ENCODE peak calls at places on chromosomes 13 and 19, in nine cellular contexts. One of them, this sample, is unnamed.

GRCh38 chr13:33490461-33491327 is 205.1 kb upstream of the STARD13 start:
- DNase-seq in stomach: no peak
- DNase-seq in tibial artery: no peak
- DNase-seq in PC-9: no peak
- DNase-seq in cardiac muscle cell: peak
- DNase-seq in left ventricle myocardium inferior: no peak
- DNase-seq in heart right ventricle: no peak
- DNase-seq in breast epithelium: no peak
- DNase-seq in prostate gland: no peak
- DNase-seq in this sample: no peak

GRCh38 chr19:14198384-14199376 is 7.3 kb downstream of the ADGRL1 start:
- DNase-seq in tibial artery: no peak
- DNase-seq in heart right ventricle: no peak
- DNase-seq in stomach: no peak
- DNase-seq in PC-9: no peak
- DNase-seq in breast epithelium: no peak
- DNase-seq in prostate gland: no peak
- DNase-seq in cardiac muscle cell: peak
- DNase-seq in left ventricle myocardium inferior: no peak
- DNase-seq in this sample: no peak

GRCh38 chr19:57656346-57656745 is 12.4 kb upstream of the ZSCAN4 start:
- DNase-seq in PC-9: no peak
- DNase-seq in prostate gland: no peak
- DNase-seq in tibial artery: no peak
- DNase-seq in heart right ventricle: no peak
- DNase-seq in stomach: no peak
- DNase-seq in breast epithelium: no peak
- DNase-seq in left ventricle myocardium inferior: no peak
- DNase-seq in cardiac muscle cell: no peak
- DNase-seq in this sample: no peak

GRCh38 chr13:111295896-111296295 is 24.5 kb upstream of the TEX29 start:
- DNase-seq in heart right ventricle: no peak
- DNase-seq in PC-9: no peak
- DNase-seq in stomach: no peak
- DNase-seq in tibial artery: no peak
- DNase-seq in prostate gland: no peak
- DNase-seq in cardiac muscle cell: no peak
- DNase-seq in left ventricle myocardium inferior: no peak
- DNase-seq in breast epithelium: no peak
- DNase-seq in this sample: no peak

GRCh38 chr13:34913040-34913439 is 29.0 kb upstream of the NBEA start:
- DNase-seq in left ventricle myocardium inferior: no peak
- DNase-seq in PC-9: no peak
- DNase-seq in stomach: no peak
- DNase-seq in tibial artery: no peak
- DNase-seq in breast epithelium: no peak
- DNase-seq in prostate gland: no peak
- DNase-seq in cardiac muscle cell: peak
- DNase-seq in heart right ventricle: no peak
- DNase-seq in this sample: no peak

GRCh38 chr13:40993119-40993518 is 26.0 kb downstream of the ELF1 start:
- DNase-seq in left ventricle myocardium inferior: no peak
- DNase-seq in cardiac muscle cell: peak
- DNase-seq in tibial artery: no peak
- DNase-seq in prostate gland: no peak
- DNase-seq in breast epithelium: no peak
- DNase-seq in PC-9: no peak
- DNase-seq in heart right ventricle: no peak
- DNase-seq in stomach: no peak
- DNase-seq in this sample: no peak

GRCh38 chr13:32453981-32454380 is 26.1 kb upstream of the N4BP2L1 start:
- DNase-seq in heart right ventricle: no peak
- DNase-seq in prostate gland: no peak
- DNase-seq in PC-9: no peak
- DNase-seq in cardiac muscle cell: peak
- DNase-seq in left ventricle myocardium inferior: no peak
- DNase-seq in stomach: no peak
- DNase-seq in breast epithelium: no peak
- DNase-seq in tibial artery: no peak
- DNase-seq in this sample: no peak

GRCh38 chr19:11451942-11452813 is 16.7 kb downstream of the PRKCSH start:
- DNase-seq in left ventricle myocardium inferior: no peak
- DNase-seq in PC-9: no peak
- DNase-seq in breast epithelium: no peak
- DNase-seq in heart right ventricle: no peak
- DNase-seq in tibial artery: no peak
- DNase-seq in stomach: no peak
- DNase-seq in cardiac muscle cell: peak
- DNase-seq in prostate gland: no peak
- DNase-seq in this sample: no peak

GRCh38 chr19:33413426-33413725 is 39.9 kb downstream of the CEBPG start:
- DNase-seq in stomach: no peak
- DNase-seq in PC-9: no peak
- DNase-seq in left ventricle myocardium inferior: no peak
- DNase-seq in heart right ventricle: no peak
- DNase-seq in breast epithelium: no peak
- DNase-seq in tibial artery: no peak
- DNase-seq in cardiac muscle cell: no peak
- DNase-seq in prostate gland: no peak
- DNase-seq in this sample: no peak

GRCh38 chr13:44402902-44403719 is 29.5 kb downstream of the SERP2 start:
- DNase-seq in prostate gland: peak
- DNase-seq in PC-9: peak
- DNase-seq in stomach: peak
- DNase-seq in heart right ventricle: no peak
- DNase-seq in left ventricle myocardium inferior: no peak
- DNase-seq in cardiac muscle cell: no peak
- DNase-seq in tibial artery: no peak
- DNase-seq in breast epithelium: peak
- DNase-seq in this sample: no peak

GRCh38 chr13:87274209-87274819 is 396.9 kb upstream of the SLITRK5 start:
- DNase-seq in breast epithelium: no peak
- DNase-seq in heart right ventricle: no peak
- DNase-seq in tibial artery: no peak
- DNase-seq in left ventricle myocardium inferior: no peak
- DNase-seq in prostate gland: no peak
- DNase-seq in stomach: no peak
- DNase-seq in PC-9: peak
- DNase-seq in cardiac muscle cell: peak
- DNase-seq in this sample: peak

GRCh38 chr19:33734913-33735312 is 61.8 kb upstream of the KCTD15 start:
- DNase-seq in cardiac muscle cell: no peak
- DNase-seq in PC-9: no peak
- DNase-seq in heart right ventricle: no peak
- DNase-seq in stomach: no peak
- DNase-seq in breast epithelium: peak
- DNase-seq in left ventricle myocardium inferior: no peak
- DNase-seq in tibial artery: no peak
- DNase-seq in prostate gland: peak
- DNase-seq in this sample: no peak

GRCh38 chr19:55178781-55179569 is 1.1 kb downstream of the SYT5 start:
- DNase-seq in PC-9: no peak
- DNase-seq in heart right ventricle: peak
- DNase-seq in cardiac muscle cell: peak
- DNase-seq in stomach: peak
- DNase-seq in breast epithelium: no peak
- DNase-seq in left ventricle myocardium inferior: peak
- DNase-seq in prostate gland: no peak
- DNase-seq in tibial artery: no peak
- DNase-seq in this sample: peak

GRCh38 chr13:30020726-30021312 is 170.4 kb upstream of the UBL3 start:
- DNase-seq in stomach: no peak
- DNase-seq in tibial artery: no peak
- DNase-seq in cardiac muscle cell: no peak
- DNase-seq in PC-9: peak
- DNase-seq in left ventricle myocardium inferior: no peak
- DNase-seq in prostate gland: no peak
- DNase-seq in heart right ventricle: no peak
- DNase-seq in breast epithelium: no peak
- DNase-seq in this sample: no peak

GRCh38 chr13:38045278-38046048 is 175.9 kb upstream of the TRPC4 start:
- DNase-seq in cardiac muscle cell: peak
- DNase-seq in left ventricle myocardium inferior: no peak
- DNase-seq in heart right ventricle: no peak
- DNase-seq in prostate gland: no peak
- DNase-seq in tibial artery: no peak
- DNase-seq in stomach: no peak
- DNase-seq in breast epithelium: no peak
- DNase-seq in PC-9: no peak
- DNase-seq in this sample: no peak

GRCh38 chr19:33186835-33187540 is 7.1 kb upstream of the LRP3 start:
- DNase-seq in left ventricle myocardium inferior: no peak
- DNase-seq in PC-9: no peak
- DNase-seq in breast epithelium: no peak
- DNase-seq in heart right ventricle: no peak
- DNase-seq in prostate gland: no peak
- DNase-seq in stomach: no peak
- DNase-seq in tibial artery: no peak
- DNase-seq in cardiac muscle cell: no peak
- DNase-seq in this sample: peak

GRCh38 chr13:74226791-74227475 is 92.7 kb upstream of the KLF12 start:
- DNase-seq in left ventricle myocardium inferior: no peak
- DNase-seq in prostate gland: no peak
- DNase-seq in tibial artery: no peak
- DNase-seq in stomach: no peak
- DNase-seq in heart right ventricle: no peak
- DNase-seq in cardiac muscle cell: peak
- DNase-seq in breast epithelium: no peak
- DNase-seq in PC-9: no peak
- DNase-seq in this sample: no peak

GRCh38 chr19:35311901-35312665 is 16.9 kb upstream of the CD22 start:
- DNase-seq in left ventricle myocardium inferior: no peak
- DNase-seq in tibial artery: no peak
- DNase-seq in stomach: no peak
- DNase-seq in breast epithelium: no peak
- DNase-seq in heart right ventricle: no peak
- DNase-seq in prostate gland: no peak
- DNase-seq in PC-9: peak
- DNase-seq in cardiac muscle cell: no peak
- DNase-seq in this sample: no peak
- TF ChIP-seq CTCF in left ventricle myocardium inferior: no peak
- TF ChIP-seq CTCF in tibial artery: no peak
- TF ChIP-seq CTCF in stomach: no peak
- TF ChIP-seq CTCF in breast epithelium: no peak
- TF ChIP-seq CTCF in heart right ventricle: no peak
- TF ChIP-seq CTCF in prostate gland: no peak
- TF ChIP-seq CTCF in PC-9: no peak
- TF ChIP-seq CTCF in cardiac muscle cell: no peak
- TF ChIP-seq CTCF in this sample: no peak

DNA sequence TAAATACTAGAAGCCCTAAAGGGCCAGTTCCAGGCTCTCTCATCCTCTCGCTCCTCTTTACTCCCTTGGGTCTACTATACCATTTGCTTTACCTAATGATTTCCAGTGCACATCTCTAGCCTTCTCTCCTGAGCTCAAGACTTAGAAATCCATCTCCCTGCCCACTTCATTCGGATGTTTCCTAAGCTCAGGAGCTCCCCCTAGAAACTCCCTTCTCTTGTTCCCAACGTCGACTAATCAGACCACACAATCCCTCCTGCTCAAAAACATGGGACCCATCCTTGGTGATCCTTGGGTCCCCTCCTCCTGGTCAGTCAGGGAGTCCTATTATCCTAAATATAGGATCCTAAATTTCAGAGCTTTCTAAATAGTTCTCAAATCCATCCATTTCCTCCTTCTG is 21.1 kb upstream of the STK24 start:
- DNase-seq in tibial artery: no peak
- DNase-seq in cardiac muscle cell: peak
- DNase-seq in breast epithelium: no peak
- DNase-seq in prostate gland: no peak
- DNase-seq in heart right ventricle: no peak
- DNase-seq in left ventricle myocardium inferior: no peak
- DNase-seq in stomach: no peak
- DNase-seq in PC-9: no peak
- DNase-seq in this sample: peak
- TF ChIP-seq CTCF in tibial artery: no peak
- TF ChIP-seq CTCF in cardiac muscle cell: peak
- TF ChIP-seq CTCF in breast epithelium: no peak
- TF ChIP-seq CTCF in prostate gland: no peak
- TF ChIP-seq CTCF in heart right ventricle: peak
- TF ChIP-seq CTCF in left ventricle myocardium inferior: peak
- TF ChIP-seq CTCF in stomach: no peak
- TF ChIP-seq CTCF in PC-9: no peak
- TF ChIP-seq CTCF in this sample: peak

DNA sequence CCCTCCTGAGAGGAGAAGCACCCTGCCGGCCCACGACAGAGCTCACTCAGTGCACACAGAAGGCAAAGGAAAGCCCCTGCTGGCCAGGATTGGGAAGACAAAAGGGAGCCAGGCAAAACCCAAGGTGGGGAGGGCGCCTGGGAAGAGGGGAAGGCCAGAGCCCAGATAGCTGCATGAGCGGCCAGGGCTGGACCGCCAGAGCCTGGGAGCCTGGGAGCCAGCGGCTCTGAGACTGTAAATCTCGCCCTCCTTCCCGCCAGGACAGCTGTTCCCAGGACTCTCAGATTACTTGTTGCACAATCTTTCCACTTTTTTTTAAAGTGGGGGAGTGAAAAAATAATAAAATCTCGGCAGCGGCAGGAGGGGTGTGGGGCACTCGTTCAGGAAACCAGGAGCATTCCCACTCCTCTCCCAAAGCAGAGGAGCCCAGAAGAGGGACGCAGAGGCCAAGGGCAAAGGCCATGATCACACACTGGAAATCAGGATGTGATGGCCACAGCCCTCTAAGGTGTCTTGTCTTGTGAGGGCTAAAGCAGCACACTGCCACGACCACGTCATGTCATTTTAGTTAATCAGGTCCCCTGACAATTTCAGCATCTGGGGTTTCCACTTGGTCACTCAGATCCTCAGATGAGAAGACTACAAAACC is 19.6 kb upstream of the EPHX3 start:
- DNase-seq in heart right ventricle: peak
- DNase-seq in cardiac muscle cell: peak
- DNase-seq in breast epithelium: peak
- DNase-seq in prostate gland: peak
- DNase-seq in PC-9: peak
- DNase-seq in tibial artery: peak
- DNase-seq in left ventricle myocardium inferior: peak
- DNase-seq in stomach: peak
- DNase-seq in this sample: peak
- TF ChIP-seq CTCF in heart right ventricle: peak
- TF ChIP-seq CTCF in cardiac muscle cell: peak
- TF ChIP-seq CTCF in breast epithelium: peak
- TF ChIP-seq CTCF in prostate gland: peak
- TF ChIP-seq CTCF in PC-9: no peak
- TF ChIP-seq CTCF in tibial artery: peak
- TF ChIP-seq CTCF in left ventricle myocardium inferior: peak
- TF ChIP-seq CTCF in stomach: peak
- TF ChIP-seq CTCF in this sample: peak

DNA sequence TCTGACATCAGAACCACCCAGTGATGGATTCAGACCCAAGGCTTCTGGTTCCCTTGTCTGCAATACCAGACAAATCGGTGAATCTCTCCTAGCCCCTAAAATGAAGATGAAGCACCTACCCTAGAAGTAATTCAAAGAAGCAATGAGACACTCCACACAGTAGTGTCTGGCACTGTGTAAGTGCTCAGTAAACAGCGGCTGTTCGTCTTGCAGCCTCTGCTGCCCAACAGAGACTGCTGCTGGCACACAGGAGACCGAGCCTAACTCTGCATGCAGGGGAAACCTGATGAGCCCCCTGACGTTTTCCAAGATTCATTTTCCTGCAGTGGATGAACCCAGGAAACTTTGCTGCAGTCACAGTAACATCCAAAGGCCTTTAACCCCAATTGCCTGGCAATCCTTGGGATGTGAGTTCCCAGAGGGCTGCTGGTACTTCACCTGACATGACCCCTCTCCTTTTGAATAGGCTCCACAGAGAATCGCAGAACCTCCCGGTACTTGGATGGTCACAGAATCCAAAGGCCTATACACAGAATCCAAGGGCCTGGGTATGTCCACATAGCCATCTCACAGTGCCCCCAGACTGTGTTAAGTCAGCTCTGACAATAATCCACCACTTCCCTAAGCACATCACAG is 6.7 kb downstream of the MED26 start:
- DNase-seq in tibial artery: no peak
- DNase-seq in stomach: no peak
- DNase-seq in breast epithelium: no peak
- DNase-seq in heart right ventricle: no peak
- DNase-seq in PC-9: no peak
- DNase-seq in cardiac muscle cell: no peak
- DNase-seq in prostate gland: no peak
- DNase-seq in left ventricle myocardium inferior: no peak
- DNase-seq in this sample: no peak
- TF ChIP-seq CTCF in tibial artery: no peak
- TF ChIP-seq CTCF in stomach: no peak
- TF ChIP-seq CTCF in breast epithelium: no peak
- TF ChIP-seq CTCF in heart right ventricle: no peak
- TF ChIP-seq CTCF in PC-9: no peak
- TF ChIP-seq CTCF in cardiac muscle cell: no peak
- TF ChIP-seq CTCF in prostate gland: no peak
- TF ChIP-seq CTCF in left ventricle myocardium inferior: no peak
- TF ChIP-seq CTCF in this sample: no peak